ENCODE peak calls at places on chromosomes 2 and 18, in seven cellular contexts. P, Y, Z, Q, J, M and E are unnamed samples.

GRCh38 chr2:202588647-202589581 is 45.9 kb upstream of the FAM117B start:
- DNase-seq in P (peak; percentile 59), Y (peak; percentile 62), Z (peak; percentile 80), Q (peak; percentile 97), J (peak; percentile 78), M (peak; percentile 86), E (peak; percentile 70)

GRCh38 chr2:175203621-175204496 is 22.3 kb upstream of the ATP5MC3 start:
- DNase-seq in P (no peak), Y (peak; percentile 40), Z (peak; percentile 65), Q (peak; percentile 86), J (peak; percentile 78), M (peak; percentile 55), E (peak; percentile 65)

GRCh38 chr2:231800493-231801091 is 14.3 kb downstream of the COPS7B start:
- DNase-seq in P (no peak), Y (peak; percentile 53), Z (peak; percentile 71), Q (peak; percentile 81), J (peak; percentile 60), M (peak; percentile 47), E (peak; percentile 70)

GRCh38 chr18:35682282-35682867 is 100.8 kb downstream of the GALNT1 start:
- DNase-seq in P (no peak), Y (peak; percentile 11), Z (no peak), Q (no peak), J (peak; percentile 52), M (no peak), E (no peak)

GRCh38 chr18:39946623-39947061 is 2008.4 kb upstream of the PIK3C3 start:
- DNase-seq in P (no peak), Y (peak; percentile 78), Z (no peak), Q (peak; percentile 51), J (peak; percentile 97), M (no peak), E (no peak)

GRCh38 chr2:33602216-33602830 is 3.2 kb upstream of the FAM98A start:
- DNase-seq in P (no peak), Y (peak; percentile 90), Z (no peak), Q (no peak), J (no peak), M (no peak), E (no peak)

GRCh38 chr2:231200805-231201474 is 2.5 kb downstream of the ARMC9 start:
- DNase-seq in P (no peak), Y (peak; percentile 58), Z (no peak), Q (no peak), J (peak; percentile 53), M (no peak), E (no peak)

GRCh38 chr2:113863166-113863565 is 26.7 kb upstream of the ACTR3 start:
- DNase-seq in P (no peak), Y (no peak), Z (no peak), Q (no peak), J (no peak), M (peak; percentile 71), E (no peak)

GRCh38 chr2:63614448-63614968 is 25.7 kb downstream of the MDH1 start:
- DNase-seq in P (no peak), Y (peak; percentile 91), Z (no peak), Q (peak; percentile 96), J (peak; percentile 31), M (no peak), E (no peak)

GRCh38 chr18:27685807-27686412 is 491.0 kb downstream of the CDH2 start:
- DNase-seq in P (no peak), Y (peak; percentile 42), Z (peak; percentile 40), Q (peak; percentile 72), J (peak; percentile 80), M (peak; percentile 40), E (peak; percentile 31)

GRCh38 chr2:240043279-240043990 is 9.9 kb downstream of the OR6B3 start:
- DNase-seq in P (no peak), Y (no peak), Z (no peak), Q (no peak), J (no peak), M (no peak), E (no peak)

GRCh38 chr2:96839288-96839874 is 4.4 kb downstream of the ANKRD23 start:
- DNase-seq in P (peak; percentile 70), Y (peak; percentile 18), Z (no peak), Q (peak; percentile 80), J (no peak), M (peak; percentile 58), E (no peak)

GRCh38 chr2:175398848-175399247 is 217.3 kb upstream of the ATP5MC3 start:
- DNase-seq in P (no peak), Y (no peak), Z (no peak), Q (no peak), J (no peak), M (no peak), E (no peak)

GRCh38 chr2:152471499-152471898 is 136.5 kb downstream of the FMNL2 start:
- DNase-seq in P (no peak), Y (no peak), Z (no peak), Q (no peak), J (peak; percentile 43), M (no peak), E (no peak)

GRCh38 chr2:120373424-120373823 is 27.5 kb downstream of the INHBB start:
- DNase-seq in P (no peak), Y (no peak), Z (no peak), Q (peak; percentile 84), J (no peak), M (no peak), E (no peak)

GRCh38 chr2:146776589-146776988 is 1068.2 kb upstream of the ACVR2A start:
- DNase-seq in P (no peak), Y (no peak), Z (no peak), Q (no peak), J (no peak), M (no peak), E (no peak)

GRCh38 chr2:226971029-226971584 is 135.3 kb downstream of the RHBDD1 start:
- DNase-seq in P (no peak), Y (no peak), Z (no peak), Q (no peak), J (no peak), M (peak; percentile 77), E (no peak)

GRCh38 chr2:238754259-238754658 is 93.6 kb upstream of the TWIST2 start:
- DNase-seq in P (no peak), Y (no peak), Z (no peak), Q (peak; percentile 48), J (no peak), M (no peak), E (no peak)
- TF ChIP-seq CTCF in P (no peak), Y (peak; percentile 30), Z (no peak), Q (peak; percentile 65), J (peak; percentile 36), M (peak; percentile 18), E (no peak)

GRCh38 chr18:79639072-79639829 is 40.4 kb upstream of the CTDP1 start:
- DNase-seq in P (no peak), Y (no peak), Z (no peak), Q (no peak), J (no peak), M (no peak), E (no peak)
- TF ChIP-seq CTCF in P (no peak), Y (peak; percentile 9), Z (no peak), Q (no peak), J (peak; percentile 6), M (no peak), E (no peak)

GRCh38 chr2:69768789-69769188 is 26.9 kb downstream of the ANXA4 start:
- DNase-seq in P (no peak), Y (no peak), Z (no peak), Q (no peak), J (no peak), M (no peak), E (no peak)

GRCh38 chr2:69764286-69765058 is 22.5 kb downstream of the ANXA4 start:
- DNase-seq in P (no peak), Y (peak; percentile 64), Z (no peak), Q (no peak), J (no peak), M (no peak), E (no peak)

GRCh38 chr2:69768217-69768616 is 26.3 kb downstream of the ANXA4 start:
- DNase-seq in P (no peak), Y (no peak), Z (no peak), Q (no peak), J (no peak), M (no peak), E (no peak)

GRCh38 chr2:69766014-69766413 is 24.1 kb downstream of the ANXA4 start:
- DNase-seq in P (no peak), Y (no peak), Z (no peak), Q (no peak), J (no peak), M (no peak), E (no peak)

DNA sequence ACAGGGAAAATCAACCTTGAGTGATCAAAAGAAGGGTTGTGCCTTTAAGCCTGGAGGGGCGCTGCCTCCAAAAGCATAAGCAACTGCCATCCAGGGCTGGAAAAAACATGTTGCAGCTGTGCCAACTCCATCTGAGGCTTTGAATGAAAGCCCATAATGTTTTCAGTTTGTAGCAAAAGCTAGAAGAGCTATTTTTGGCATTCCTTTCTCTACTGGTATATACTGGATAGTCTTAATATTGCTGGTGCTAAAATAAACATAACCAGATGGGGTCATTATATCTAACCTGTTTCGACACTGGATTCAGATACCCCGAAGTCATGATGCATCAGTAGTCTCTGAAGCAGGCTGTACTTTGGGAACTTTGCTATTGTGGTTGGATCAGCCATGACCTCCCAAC is 25.1 kb downstream of the ANXA4 start:
- DNase-seq in P (no peak), Y (peak; percentile 92), Z (no peak), Q (no peak), J (peak; percentile 77), M (no peak), E (no peak)
- TF ChIP-seq CTCF in P (no peak), Y (peak; percentile 58), Z (no peak), Q (peak; percentile 11), J (peak; percentile 9), M (no peak), E (no peak)

GRCh38 chr2:238709324-238709723 is 138.6 kb upstream of the TWIST2 start:
- DNase-seq in P (no peak), Y (peak; percentile 45), Z (no peak), Q (no peak), J (peak; percentile 31), M (no peak), E (no peak)

GRCh38 chr2:238704471-238705230 is 143.2 kb upstream of the TWIST2 start:
- DNase-seq in P (no peak), Y (no peak), Z (no peak), Q (no peak), J (no peak), M (no peak), E (no peak)

GRCh38 chr2:238703436-238703835 is 144.4 kb upstream of the TWIST2 start:
- DNase-seq in P (no peak), Y (no peak), Z (no peak), Q (no peak), J (no peak), M (no peak), E (no peak)

GRCh38 chr2:238706163-238706562 is 141.7 kb upstream of the TWIST2 start:
- DNase-seq in P (no peak), Y (no peak), Z (no peak), Q (no peak), J (no peak), M (no peak), E (no peak)

DNA sequence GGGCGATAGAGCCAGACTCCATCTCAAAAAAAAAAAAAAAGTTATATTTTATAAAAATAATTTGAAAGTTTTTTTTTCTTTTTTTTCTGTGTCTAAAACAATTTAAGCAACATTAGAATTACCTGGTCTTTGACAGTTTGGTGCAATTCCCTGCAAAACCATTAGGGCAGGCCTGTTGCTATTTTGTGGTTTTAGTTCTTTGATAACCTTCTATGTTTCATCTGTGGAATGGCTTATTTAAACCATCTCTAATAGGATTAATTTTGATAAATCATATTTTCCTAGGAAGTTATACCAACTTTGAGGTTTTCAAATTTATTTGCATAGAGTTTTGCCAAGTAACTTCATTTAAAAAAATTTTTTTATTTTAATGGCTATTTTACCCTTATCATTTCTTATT is 141.2 kb upstream of the TWIST2 start:
- DNase-seq in P (no peak), Y (no peak), Z (no peak), Q (peak; percentile 16), J (no peak), M (no peak), E (no peak)
- TF ChIP-seq CTCF in P (no peak), Y (peak; percentile 44), Z (no peak), Q (no peak), J (peak; percentile 46), M (peak; percentile 34), E (peak; percentile 28)